ENCODE peak calls at places on chromosomes 12 and 14, in nine cellular contexts. Q is neural progenitor cell, H is colonic mucosa, O is lower lobe of right lung, X is heart right ventricle, T is ovary, K is Karpas-422, I is GM12878, D is left lung. Z is an unnamed sample.
A peak's percentile ranks its signal among the peaks of the same experiment; 100 is the strongest.

GRCh38 chr12:115835445-115835844 is 442.0 kb downstream of the MED13L start:
- DNase-seq in Q (no peak), H (no peak), O (no peak), X (no peak), T (no peak), K (no peak), I (no peak), D (no peak), Z (no peak)

GRCh38 chr12:56688846-56689113 is 696 bp upstream of the PTGES3 start:
- DNase-seq in Q (no peak), H (no peak), O (peak; percentile 53), X (no peak), T (no peak), K (no peak), I (no peak), D (no peak), Z (no peak)

GRCh38 chr12:69821441-69822204 is 3.4 kb upstream of the MYRFL start:
- DNase-seq in Q (no peak), H (no peak), O (no peak), X (no peak), T (no peak), K (no peak), I (no peak), D (no peak), Z (peak; percentile 14)

GRCh38 chr14:53295985-53296582 is 143.0 kb upstream of the DDHD1 start:
- DNase-seq in Q (peak; percentile 57), H (no peak), O (no peak), X (no peak), T (no peak), K (peak; percentile 89), I (no peak), D (no peak), Z (no peak)

GRCh38 chr12:116933101-116933500 is 22.4 kb downstream of the FBXW8 start:
- DNase-seq in Q (no peak), H (no peak), O (no peak), X (no peak), T (no peak), K (no peak), I (no peak), D (no peak), Z (no peak)

GRCh38 chr12:33116284-33116683 is 219.7 kb upstream of the PKP2 start:
- DNase-seq in Q (no peak), H (no peak), O (no peak), X (no peak), T (no peak), K (no peak), I (no peak), D (no peak), Z (no peak)

GRCh38 chr14:91924871-91925726 is 22.4 kb downstream of the FBLN5 start:
- DNase-seq in Q (no peak), H (no peak), O (no peak), X (peak; percentile 37), T (no peak), K (no peak), I (no peak), D (no peak), Z (no peak)

GRCh38 chr12:114384746-114385145 is 21.2 kb downstream of the TBX5 start:
- DNase-seq in Q (no peak), H (no peak), O (no peak), X (no peak), T (no peak), K (no peak), I (no peak), D (no peak), Z (no peak)

GRCh38 chr12:55771736-55772135 is 28.8 kb downstream of the GDF11 start:
- DNase-seq in Q (no peak), H (no peak), O (no peak), X (no peak), T (no peak), K (no peak), I (no peak), D (no peak), Z (no peak)

GRCh38 chr12:84601483-84601882 is 311.1 kb downstream of the SLC6A15 start:
- DNase-seq in Q (no peak), H (no peak), O (no peak), X (no peak), T (no peak), K (no peak), I (no peak), D (no peak), Z (no peak)

GRCh38 chr12:41224066-41224465 is 35.9 kb downstream of the PDZRN4 start:
- DNase-seq in Q (no peak), H (no peak), O (no peak), X (no peak), T (no peak), K (no peak), I (no peak), D (no peak), Z (no peak)

GRCh38 chr14:73462815-73463214 is 4.5 kb upstream of the NUMB start:
- DNase-seq in Q (no peak), H (no peak), O (no peak), X (no peak), T (no peak), K (no peak), I (no peak), D (no peak), Z (no peak)

GRCh38 chr12:30908389-30909087 is 18.0 kb upstream of the TSPAN11 start:
- DNase-seq in Q (no peak), H (no peak), O (no peak), X (no peak), T (no peak), K (peak; percentile 9), I (no peak), D (no peak), Z (no peak)

DNA sequence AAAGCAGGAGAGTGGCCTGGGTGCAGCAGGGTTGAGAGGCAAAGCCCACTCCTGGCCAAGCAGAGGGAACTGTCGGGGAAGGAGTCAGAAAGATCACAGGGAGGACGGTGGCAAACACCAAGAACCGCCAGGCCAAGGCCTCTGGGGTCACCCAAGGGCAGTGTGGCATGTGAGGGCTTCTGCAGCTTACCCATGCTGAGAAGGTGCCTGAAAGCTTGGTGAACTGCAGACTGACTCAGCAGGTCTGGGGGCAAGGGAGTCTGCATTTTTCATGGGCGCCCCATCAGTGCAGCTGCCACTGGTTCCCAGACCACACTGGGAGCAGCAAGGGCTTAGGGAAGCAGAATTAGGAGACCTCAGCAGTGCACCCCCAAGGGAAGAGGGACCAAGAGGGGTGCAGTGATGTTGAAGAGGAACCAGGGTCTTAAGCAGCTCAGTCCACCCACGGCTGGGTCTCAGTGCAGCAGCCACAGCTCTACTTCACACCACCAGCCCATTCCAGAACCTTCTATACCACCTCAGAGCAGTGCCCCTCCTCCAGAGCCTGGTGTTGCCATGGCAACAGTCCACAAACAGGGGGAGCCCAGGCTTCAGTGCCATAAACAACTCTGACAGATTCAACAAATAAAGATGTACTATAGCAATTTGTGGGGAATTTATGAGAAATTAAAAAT is 59.4 kb downstream of the ITPK1 start:
- DNase-seq in Q (peak; percentile 58), H (no peak), O (no peak), X (no peak), T (no peak), K (no peak), I (no peak), D (no peak), Z (no peak)
- H3K27ac ChIP-seq in Q (no peak overlapping the region), H (peak overlapping the region; percentile 73), O (no peak overlapping the region), X (peak overlapping the region; percentile 22), T (no peak overlapping the region), K (no peak overlapping the region), I (no peak overlapping the region), D (no peak overlapping the region), Z (peak overlapping the region; percentile 53)

GRCh38 chr14:77088219-77088618 is 9.8 kb upstream of the CIPC start:
- DNase-seq in Q (peak; percentile 49), H (peak; percentile 91), O (peak; percentile 59), X (no peak), T (no peak), K (no peak), I (no peak), D (peak; percentile 67), Z (no peak)
- H3K27ac ChIP-seq in Q (no peak overlapping the region), H (peak overlapping the region; percentile 9), O (peak overlapping the region; percentile 43), X (no peak overlapping the region), T (no peak overlapping the region), K (no peak overlapping the region), I (no peak overlapping the region), D (peak overlapping the region; percentile 13), Z (no peak overlapping the region)

GRCh38 chr12:6328945-6329692 is 12.8 kb downstream of the TNFRSF1A start:
- DNase-seq in Q (no peak), H (no peak), O (no peak), X (no peak), T (no peak), K (no peak), I (no peak), D (no peak), Z (no peak)

GRCh38 chr12:6330999-6331714 is 10.7 kb downstream of the TNFRSF1A start:
- DNase-seq in Q (no peak), H (no peak), O (no peak), X (no peak), T (no peak), K (no peak), I (no peak), D (no peak), Z (no peak)

GRCh38 chr12:6328045-6328779 is 13.7 kb downstream of the TNFRSF1A start:
- DNase-seq in Q (no peak), H (no peak), O (no peak), X (no peak), T (peak; percentile 28), K (no peak), I (no peak), D (no peak), Z (no peak)

GRCh38 chr12:6330192-6330591 is 11.7 kb downstream of the TNFRSF1A start:
- DNase-seq in Q (no peak), H (no peak), O (no peak), X (no peak), T (no peak), K (peak; percentile 92), I (peak; percentile 68), D (no peak), Z (no peak)

DNA sequence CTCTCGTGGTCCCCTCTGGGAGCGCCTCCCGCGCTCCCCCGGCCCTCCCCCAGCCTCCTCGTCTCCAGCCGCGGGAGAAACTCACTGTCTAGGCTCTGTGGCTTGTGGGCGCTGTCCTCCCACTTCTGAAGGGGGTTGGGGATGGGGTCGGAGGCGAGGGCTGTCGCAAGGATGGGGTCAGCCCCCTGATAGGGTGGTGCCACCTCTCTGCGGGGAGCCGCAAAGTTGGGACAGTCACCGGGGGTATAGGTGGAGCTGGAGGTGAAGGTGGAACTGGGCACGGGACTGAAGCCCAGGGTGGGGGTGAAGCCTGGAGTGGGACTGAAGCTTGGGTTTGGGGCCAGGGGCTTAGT is 12.2 kb downstream of the TNFRSF1A start:
- DNase-seq in Q (no peak), H (no peak), O (no peak), X (no peak), T (no peak), K (no peak), I (no peak), D (no peak), Z (no peak)
- H3K27ac ChIP-seq in Q (no peak overlapping the region), H (no peak overlapping the region), O (no peak overlapping the region), X (no peak overlapping the region), T (no peak overlapping the region), K (no peak overlapping the region), I (peak overlapping the region; percentile 55), D (no peak overlapping the region), Z (no peak overlapping the region)

GRCh38 chr14:55191101-55191880 is at the start of gene DLGAP5:
- DNase-seq in Q (peak; percentile 97), H (peak; percentile 97), O (peak; percentile 93), X (peak; percentile 88), T (peak; percentile 93), K (peak; percentile 100), I (peak; percentile 98), D (peak; percentile 96), Z (peak; percentile 86)
- H3K27ac ChIP-seq in Q (no peak within 1 kb of the TSS), H (no peak within 1 kb of the TSS), O (peak within 1 kb of the TSS; percentile 27), X (peak within 1 kb of the TSS; percentile 40), T (peak within 1 kb of the TSS; percentile 62), K (peak within 1 kb of the TSS; percentile 47), I (peak within 1 kb of the TSS; percentile 77), D (peak within 1 kb of the TSS; percentile 41), Z (peak within 1 kb of the TSS; percentile 14)

GRCh38 chr14:61253064-61253753 is 27.9 kb downstream of the TMEM30B start:
- DNase-seq in Q (no peak), H (no peak), O (no peak), X (no peak), T (no peak), K (peak; percentile 94), I (no peak), D (no peak), Z (no peak)
- H3K27ac ChIP-seq in Q (no peak overlapping the region), H (no peak overlapping the region), O (no peak overlapping the region), X (no peak overlapping the region), T (no peak overlapping the region), K (peak overlapping the region; percentile 95), I (no peak overlapping the region), D (no peak overlapping the region), Z (no peak overlapping the region)

Z was measured in caudate nucleus.